ENCODE peak calls at places on chromosomes 13 and 19, in four cellular contexts. U, M, P and J are unnamed samples.
A peak's percentile ranks its signal among the peaks of the same experiment; 100 is the strongest.

GRCh38 chr13:70098669-70099068 is 9.0 kb upstream of the ATXN8OS start:
- DNase-seq in U (no peak), P (no peak), M (no peak), J (peak; percentile 3)

GRCh38 chr13:96984061-96984508 is 10.2 kb downstream of the OXGR1 start:
- DNase-seq in P (no peak), U (no peak), M (peak; percentile 86), J (peak; percentile 70)

GRCh38 chr19:53959176-53959757 is 3.5 kb upstream of the CACNG8 start:
- DNase-seq in P (no peak), M (no peak), U (no peak), J (no peak)

GRCh38 chr13:57634829-57635165 is 3.3 kb downstream of the PCDH17 start:
- DNase-seq in P (no peak), U (no peak), M (peak; percentile 83), J (no peak)

GRCh38 chr13:88648598-88649373 is 977.6 kb downstream of the SLITRK5 start:
- DNase-seq in U (no peak), P (no peak), M (no peak), J (no peak)

GRCh38 chr19:38665950-38666661 is 18.7 kb downstream of the ACTN4 start:
- DNase-seq in P (no peak), M (peak; percentile 93), U (no peak), J (no peak)

GRCh38 chr13:29808264-29808663 is 42.2 kb downstream of the UBL3 start:
- DNase-seq in U (no peak), P (no peak), M (no peak), J (no peak)

GRCh38 chr19:23764781-23765180 is 6.1 kb upstream of the ZNF681 start:
- DNase-seq in U (no peak), M (no peak), P (no peak), J (no peak)

GRCh38 chr13:46593403-46593802 is 40.4 kb downstream of the LRCH1 start:
- DNase-seq in M (no peak), U (no peak), P (peak; percentile 72), J (peak; percentile 28)

GRCh38 chr19:17035842-17036424 is 9.3 kb upstream of the CPAMD8 start:
- DNase-seq in P (no peak), U (no peak), M (no peak), J (no peak)

GRCh38 chr19:42378225-42378929 is 11.7 kb downstream of the CNFN start:
- DNase-seq in P (no peak), M (no peak), U (no peak), J (no peak)

GRCh38 chr13:24161010-24161775 is 673 bp downstream of the SPATA13 start:
- DNase-seq in P (peak; percentile 45), M (peak; percentile 88), U (no peak), J (no peak)

GRCh38 chr13:30364133-30364532 is 56.8 kb upstream of the KATNAL1 start:
- DNase-seq in M (peak; percentile 7), P (no peak), U (no peak), J (no peak)

GRCh38 chr13:99657848-99658265 is 156.6 kb downstream of the TM9SF2 start:
- DNase-seq in U (peak; percentile 39), P (peak; percentile 43), M (peak; percentile 88), J (no peak)

GRCh38 chr13:72004975-72005374 is 138.0 kb upstream of the DACH1 start:
- DNase-seq in M (no peak), P (no peak), U (no peak), J (no peak)

GRCh38 chr19:6011794-6012193 is 33.9 kb upstream of the RANBP3 start:
- DNase-seq in U (no peak), M (no peak), P (no peak), J (no peak)

GRCh38 chr19:15779756-15780476 is 7.5 kb upstream of the OR10H5 start:
- DNase-seq in U (no peak), M (peak; percentile 85), P (no peak), J (no peak)

GRCh38 chr13:23898101-23898500 is 799 bp upstream of the C1QTNF9B start:
- DNase-seq in M (no peak), U (no peak), P (no peak), J (no peak)

GRCh38 chr13:22278336-22278929 is 607.6 kb downstream of the FGF9 start:
- DNase-seq in U (peak; percentile 32), M (no peak), P (peak; percentile 65), J (peak; percentile 43)

GRCh38 chr13:52984881-52985363 is 43.7 kb upstream of the OLFM4 start:
- DNase-seq in M (no peak), P (no peak), U (no peak), J (no peak)

GRCh38 chr13:86567119-86567518 is 767.9 kb upstream of the SLITRK6 start:
- DNase-seq in U (no peak), M (no peak), P (no peak), J (no peak)

GRCh38 chr13:49690133-49690989 is 925 bp downstream of the EBPL start:
- DNase-seq in U (no peak), M (no peak), P (no peak), J (no peak)

GRCh38 chr19:55624109-55625003 is at the start of gene ZNF784:
- DNase-seq in P (peak; percentile 92), M (peak; percentile 99), U (peak; percentile 88), J (peak; percentile 86)

GRCh38 chr19:33000510-33000909 is 28.5 kb downstream of the FAAP24 start:
- DNase-seq in M (no peak), P (peak; percentile 37), U (no peak), J (peak; percentile 71)

DNA sequence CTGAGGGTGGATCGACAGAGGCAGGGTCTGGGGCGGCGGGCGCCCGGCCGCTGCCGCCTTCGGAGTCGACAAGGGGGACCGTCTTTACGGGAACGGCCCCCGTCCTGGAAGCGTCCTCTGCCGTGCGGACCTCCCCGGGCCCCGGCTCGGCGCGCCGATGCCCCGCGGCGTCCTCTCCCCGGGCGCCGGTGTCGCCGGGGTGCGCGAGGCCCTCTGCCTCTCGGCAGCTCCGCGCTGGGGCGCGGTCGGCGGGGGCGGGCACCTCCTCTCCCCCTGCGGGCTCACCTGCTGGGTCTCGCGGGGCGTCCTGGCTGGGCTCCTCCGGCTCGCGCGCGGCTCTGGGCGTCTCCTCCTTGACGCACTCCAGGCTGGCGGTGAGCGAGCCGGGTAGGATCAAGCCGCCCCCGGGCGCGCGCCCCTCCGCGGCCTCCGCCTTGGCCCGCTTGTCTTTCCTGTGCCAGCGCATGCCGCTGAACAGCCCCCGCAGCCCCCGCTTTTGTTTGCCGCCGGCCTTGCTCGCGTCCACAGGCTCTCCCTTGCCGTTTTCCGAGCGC is 1.5 kb downstream of the AMER2 start:
- DNase-seq in M (no peak), U (no peak), P (no peak), J (no peak)
- H3K4me3 ChIP-seq in M (no peak overlapping the region), U (peak overlapping the region; percentile 37), P (no peak overlapping the region), J (no peak overlapping the region)

GRCh38 chr19:35533822-35534521 is 716 bp downstream of the GAPDHS start:
- DNase-seq in M (no peak), P (peak; percentile 43), U (peak; percentile 48), J (no peak)

GRCh38 chr19:35531291-35531690 is 2.0 kb upstream of the GAPDHS start:
- DNase-seq in M (no peak), P (no peak), U (no peak), J (no peak)

GRCh38 chr19:35529241-35530218 is 1.4 kb upstream of the SBSN start:
- DNase-seq in U (no peak), M (no peak), P (no peak), J (no peak)

GRCh38 chr19:35534803-35535480 is 1.7 kb downstream of the GAPDHS start:
- DNase-seq in P (no peak), M (no peak), U (no peak), J (no peak)

DNA sequence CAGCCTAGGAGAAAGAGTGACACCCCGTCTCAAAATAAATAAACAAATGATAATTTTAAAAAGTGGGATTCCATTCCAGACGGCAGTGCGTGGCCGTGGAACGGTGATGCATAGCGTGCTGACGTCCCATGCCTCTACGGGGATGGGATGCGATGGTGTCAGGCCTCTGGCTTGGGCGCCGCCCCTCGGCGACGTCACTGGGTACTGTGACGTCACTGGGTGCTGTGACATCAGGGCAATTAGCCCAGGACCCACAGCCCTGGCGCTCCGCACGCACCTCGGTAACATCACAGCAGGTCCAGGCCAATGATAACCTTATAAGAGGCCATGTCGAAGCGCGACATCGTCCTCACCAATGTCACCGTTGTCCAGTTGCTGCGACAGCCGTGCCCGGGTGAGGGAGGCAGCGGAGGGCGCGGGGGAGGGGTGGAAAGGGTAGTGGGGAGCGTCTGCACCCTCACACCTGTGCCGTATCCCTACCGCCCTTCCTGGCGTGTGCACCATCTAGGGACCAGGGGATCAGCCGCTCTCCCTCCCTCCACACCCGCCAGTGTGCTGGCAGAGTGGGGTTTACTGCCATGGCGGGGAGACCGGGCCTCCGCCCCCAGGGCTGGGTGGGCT is at the start of gene GAPDHS:
- DNase-seq in M (no peak), P (no peak), U (no peak), J (no peak)
- H3K4me3 ChIP-seq in M (no peak within 1 kb of the TSS), P (peak within 1 kb of the TSS; percentile 19), U (no peak within 1 kb of the TSS), J (no peak within 1 kb of the TSS)

DNA sequence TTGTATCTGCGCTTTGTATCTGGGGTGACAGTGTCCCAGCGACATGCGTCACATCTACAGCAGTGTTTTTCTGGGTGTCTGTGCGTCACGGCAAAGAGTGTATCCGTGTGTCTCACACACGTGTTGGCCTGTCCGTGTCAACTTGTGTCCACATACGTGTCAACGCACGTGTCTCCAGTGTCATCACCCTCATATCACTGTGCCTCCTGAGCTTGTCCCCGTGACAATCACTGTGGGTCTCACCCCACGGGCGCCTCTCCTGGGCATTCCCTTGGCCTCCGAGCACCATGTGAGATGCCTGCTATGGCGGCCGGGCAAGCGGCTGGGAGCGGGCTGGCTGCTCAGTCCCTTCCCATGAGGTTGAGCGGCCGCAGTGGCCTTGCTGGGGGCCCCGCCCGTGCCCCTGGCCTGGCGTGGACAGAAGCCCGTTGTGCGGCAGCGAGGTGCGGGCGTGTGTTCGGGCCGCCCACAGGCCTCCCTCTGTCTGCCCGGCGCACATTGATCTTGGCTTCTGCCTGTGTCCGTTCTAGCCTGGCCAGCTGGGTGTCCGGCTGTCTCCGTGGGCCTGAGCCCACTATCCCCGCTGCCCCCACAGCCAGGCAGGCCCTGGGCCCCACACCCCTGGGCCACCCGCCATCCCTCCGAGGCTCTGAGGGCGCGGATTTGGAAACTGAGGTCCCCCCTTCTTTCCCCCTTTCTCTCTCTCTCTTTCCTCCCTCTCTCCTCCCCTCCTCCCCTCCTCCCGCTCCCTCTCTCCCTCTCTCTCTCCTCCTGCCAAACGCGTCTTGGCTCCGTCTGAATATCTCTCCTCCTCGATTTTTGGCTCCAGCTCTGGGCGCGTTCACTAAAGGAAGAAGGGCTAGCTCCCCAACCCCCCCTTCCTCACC is 6.5 kb downstream of the NFIX start:
- DNase-seq in M (no peak), P (no peak), U (no peak), J (no peak)
- H3K4me3 ChIP-seq in M (no peak overlapping the region), P (no peak overlapping the region), U (no peak overlapping the region), J (no peak overlapping the region)

GRCh38 chr19:40101813-40102212 is 11.1 kb upstream of the ZNF780A start:
- DNase-seq in U (no peak), P (no peak), M (no peak), J (no peak)
- H3K4me3 ChIP-seq in U (no peak overlapping the region), P (no peak overlapping the region), M (no peak overlapping the region), J (no peak overlapping the region)

GRCh38 chr19:50932018-50932689 is 20.7 kb downstream of the KLK5 start:
- DNase-seq in P (no peak), M (no peak), U (no peak), J (no peak)
- H3K4me3 ChIP-seq in P (no peak overlapping the region), M (no peak overlapping the region), U (no peak overlapping the region), J (no peak overlapping the region)